ENCODE peak calls at places on chromosomes 16 and 17, in nine cellular contexts. M is M059J; P is Right ventricle myocardium superior; R is stimulated activated CD4-positive, alpha-beta T cell treated with anti-CD3 and anti-CD28 coated beads, Interleukin-2, amount 100 ng/mL, for 48 hours; T is progenitor cell of endocrine pancreas; O is naive thymus-derived CD8-positive, alpha-beta T cell; K is testis; U is left lobe of liver; D is non-pigmented ciliary epithelial cell. Z is an unnamed sample.

GRCh38 chr17:35665662-35666061 is 65.8 kb upstream of the RASL10B start:
- DNase-seq in M (no peak), P (no peak), R (no peak), T (no peak), O (no peak), K (no peak), U (no peak), D (no peak), Z (no peak)

GRCh38 chr16:3999479-3999868 is 116.8 kb downstream of the ADCY9 start:
- DNase-seq in M (peak), P (peak), R (no peak), T (no peak), O (no peak), K (peak), U (no peak), D (no peak), Z (peak)

GRCh38 chr17:42519546-42520444 is 16.2 kb upstream of the NAGLU start:
- DNase-seq in M (peak), P (peak), R (no peak), T (no peak), O (no peak), K (peak), U (peak), D (peak), Z (peak)

GRCh38 chr16:58755989-58756649 is 22.0 kb upstream of the GOT2 start:
- DNase-seq in M (peak), P (peak), R (peak), T (peak), O (peak), K (peak), U (peak), D (no peak), Z (peak)

GRCh38 chr16:2032285-2033056 is 5.8 kb downstream of the NHERF2 start:
- DNase-seq in M (peak), P (peak), R (no peak), T (no peak), O (no peak), K (no peak), U (no peak), D (no peak), Z (no peak)

GRCh38 chr17:74737299-74738050 is 419 bp downstream of the RAB37 start:
- DNase-seq in M (no peak), P (no peak), R (no peak), T (no peak), O (peak), K (no peak), U (peak), D (no peak), Z (no peak)

GRCh38 chr17:77720946-77721822 is 237.3 kb upstream of the TNRC6C start:
- DNase-seq in M (no peak), P (no peak), R (no peak), T (no peak), O (no peak), K (no peak), U (no peak), D (no peak), Z (no peak)

GRCh38 chr17:37024181-37024637 is 75.5 kb downstream of the AATF start:
- DNase-seq in M (no peak), P (no peak), R (no peak), T (no peak), O (no peak), K (no peak), U (peak), D (no peak), Z (no peak)

GRCh38 chr17:60720763-60721531 is 43.3 kb downstream of the BCAS3 start:
- DNase-seq in M (peak), P (no peak), R (peak), T (peak), O (peak), K (peak), U (no peak), D (peak), Z (peak)

GRCh38 chr16:22685162-22685830 is 128.7 kb upstream of the HS3ST2 start:
- DNase-seq in M (peak), P (peak), R (no peak), T (no peak), O (no peak), K (peak), U (peak), D (no peak), Z (peak)

GRCh38 chr16:56617212-56618085 is 8.1 kb upstream of the MT1E start:
- DNase-seq in M (no peak), P (peak), R (no peak), T (peak), O (no peak), K (peak), U (peak), D (no peak), Z (peak)

GRCh38 chr17:45784583-45785372 is 658 bp downstream of the CRHR1 start:
- DNase-seq in M (peak), P (peak), R (peak), T (peak), O (no peak), K (peak), U (no peak), D (no peak), Z (no peak)

GRCh38 chr16:87295259-87295658 is 21.9 kb downstream of the C16orf95 start:
- DNase-seq in M (peak), P (no peak), R (no peak), T (no peak), O (no peak), K (no peak), U (no peak), D (no peak), Z (peak)

GRCh38 chr17:77771145-77771544 is 187.4 kb upstream of the TNRC6C start:
- DNase-seq in M (no peak), P (no peak), R (no peak), T (no peak), O (no peak), K (no peak), U (no peak), D (no peak), Z (no peak)

GRCh38 chr17:59332890-59333377 is 1.5 kb downstream of the YPEL2 start:
- DNase-seq in M (no peak), P (peak), R (no peak), T (no peak), O (no peak), K (peak), U (peak), D (no peak), Z (peak)